ENCODE peak calls at places on chromosome 16, in seven cellular contexts. B is keratinocyte; N is tibial artery; Y is Caco-2; F is AG04450; Q is CD8-positive, alpha-beta T cell; H is ovary. U is an unnamed sample.

GRCh38 chr16:50245417-50246298 is 20.7 kb upstream of the ADCY7 start:
- DNase-seq in Q (no peak), B (no peak), H (peak), F (no peak), Y (peak), N (peak), U (no peak)

GRCh38 chr16:87575027-87575804 is 27.1 kb upstream of the JPH3 start:
- DNase-seq in N (no peak), Y (peak), H (no peak), F (no peak), Q (no peak), B (no peak), U (no peak)

GRCh38 chr16:70267516-70267915 is 15.8 kb upstream of the EXOSC6 start:
- DNase-seq in N (peak), H (peak), Y (peak), F (no peak), Q (no peak), B (no peak), U (no peak)

GRCh38 chr16:16014329-16015224 is 65.2 kb downstream of the ABCC1 start:
- DNase-seq in Y (peak), N (peak), H (peak), B (no peak), F (no peak), Q (no peak), U (no peak)

GRCh38 chr16:87114832-87115231 is 202.4 kb downstream of the C16orf95 start:
- DNase-seq in B (no peak), Y (no peak), N (no peak), F (no peak), H (no peak), Q (no peak), U (no peak)

GRCh38 chr16:4706871-4707270 is 13.5 kb downstream of the NUDT16L1 start:
- DNase-seq in B (no peak), H (no peak), N (no peak), Y (no peak), F (no peak), Q (no peak), U (no peak)

GRCh38 chr16:56625140-56625942 is at the start of gene MT1E:
- DNase-seq in H (peak), Y (no peak), B (no peak), F (no peak), N (peak), Q (no peak), U (no peak)

GRCh38 chr16:50453446-50453845 is 84.7 kb upstream of the BRD7 start:
- DNase-seq in Q (no peak), N (no peak), F (no peak), Y (no peak), B (no peak), H (no peak), U (no peak)

GRCh38 chr16:56382459-56382858 is 42.9 kb downstream of the AMFR start:
- DNase-seq in F (no peak), Y (no peak), H (no peak), N (no peak), B (no peak), Q (no peak), U (no peak)

GRCh38 chr16:46743232-46743719 is 4.9 kb downstream of the MYLK3 start:
- DNase-seq in Q (no peak), B (no peak), N (peak), F (no peak), H (no peak), Y (peak), U (no peak)

GRCh38 chr16:89332248-89333245 is 115.0 kb downstream of the ZNF778 start:
- DNase-seq in Q (no peak), Y (no peak), B (no peak), F (no peak), H (peak), N (peak), U (no peak)

GRCh38 chr16:89026121-89026612 is 49.2 kb upstream of the CBFA2T3 start:
- DNase-seq in N (no peak), Q (no peak), H (no peak), B (no peak), Y (no peak), F (no peak), U (no peak)

GRCh38 chr16:2919511-2920255 is 8.0 kb downstream of the FLYWCH1 start:
- DNase-seq in F (peak), B (no peak), H (peak), N (peak), Q (peak), Y (peak), U (peak)

GRCh38 chr16:2819179-2819938 is 2.3 kb downstream of the PRSS21 start:
- DNase-seq in H (peak), Q (no peak), Y (no peak), F (no peak), B (no peak), N (peak), U (no peak)

GRCh38 chr16:1188781-1189189 is 35.9 kb downstream of the CACNA1H start:
- DNase-seq in F (no peak), N (no peak), Q (peak), Y (peak), H (peak), B (no peak), U (no peak)
- TF ChIP-seq CTCF in F (no peak), N (peak), Q (no peak), Y (no peak), H (no peak), B (no peak), U (no peak)

GRCh38 chr16:74577882-74578366 is 29.0 kb downstream of the GLG1 start:
- DNase-seq in F (peak), H (no peak), Y (no peak), B (no peak), N (no peak), Q (no peak), U (no peak)
- H3K4me3 ChIP-seq in F (no peak), H (no peak), Y (no peak), B (no peak), N (no peak), Q (no peak), U (no peak)

DNA sequence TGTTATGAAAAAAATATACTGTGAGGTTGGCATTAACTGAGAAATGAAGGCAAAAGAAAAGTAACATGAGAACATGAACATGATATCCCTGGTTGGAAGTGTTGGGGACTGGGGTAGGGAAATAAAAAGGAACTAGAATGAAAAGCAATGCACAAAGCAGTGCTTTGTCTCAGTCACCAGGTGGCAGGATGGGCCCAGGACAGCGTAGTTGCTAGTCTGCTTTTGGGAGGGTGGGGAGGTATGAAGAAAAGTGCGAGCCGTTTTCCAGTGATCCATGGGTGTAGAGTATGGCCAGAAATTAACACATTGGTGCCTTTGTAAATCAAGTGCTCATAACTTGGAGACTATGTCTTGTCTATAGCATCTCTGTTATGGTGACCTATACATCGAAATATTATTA is 662.5 kb upstream of the SALL1 start:
- DNase-seq in Q (no peak), H (no peak), N (no peak), B (no peak), F (no peak), Y (peak), U (no peak)
- TF ChIP-seq CTCF in Q (no peak), H (no peak), N (no peak), B (peak), F (peak), Y (no peak), U (no peak)

DNA sequence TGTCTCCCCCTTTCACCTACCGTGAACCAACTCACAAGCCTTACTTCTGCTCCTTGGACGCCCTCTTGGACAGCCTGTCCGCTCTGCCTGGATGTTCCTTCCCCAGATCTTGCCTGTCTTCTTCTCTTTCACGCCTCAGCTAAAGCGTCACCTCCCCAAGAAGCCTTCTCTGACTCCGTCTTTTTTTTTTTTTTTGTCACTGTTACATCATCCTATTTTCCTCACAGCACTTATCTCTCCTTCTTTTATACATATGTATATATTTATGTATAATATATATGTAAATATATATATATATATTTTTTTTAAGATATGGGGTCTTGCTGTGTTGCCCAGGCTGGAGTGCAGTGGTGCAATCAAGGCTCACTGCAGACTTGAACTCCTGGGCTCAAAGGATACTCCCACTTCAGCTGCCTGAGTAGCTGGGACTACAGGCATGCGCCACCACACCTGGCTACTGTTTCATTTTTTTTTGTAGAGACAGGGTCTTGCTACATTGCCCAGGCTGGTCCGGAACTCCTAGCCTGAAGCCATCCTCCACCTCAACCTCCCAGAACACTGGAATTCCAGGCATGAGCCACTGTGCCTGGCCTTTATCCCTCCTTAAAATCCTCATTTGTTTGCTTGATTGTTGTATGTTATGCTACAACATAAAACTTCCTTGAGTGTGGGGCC is 16.5 kb upstream of the AKTIP start:
- DNase-seq in B (no peak), F (no peak), Y (no peak), H (no peak), Q (no peak), N (no peak), U (no peak)
- H3K4me3 ChIP-seq in B (no peak), F (no peak), Y (no peak), H (no peak), Q (peak), N (no peak), U (no peak)

U was measured in astrocyte of the cerebellum.